ENCODE peak calls at places on chromosomes 5 and 9, in five cellular contexts. F, M, X, O and G are unnamed samples.

GRCh38 chr9:34899535-34900158 is 58.4 kb upstream of the PHF24 start:
- DNase-seq in F (peak; percentile 88), M (peak; percentile 88), X (peak; percentile 65), O (peak; percentile 11), G (peak; percentile 81)

GRCh38 chr5:17944046-17944445 is 309.8 kb downstream of the TAF11L14 start:
- DNase-seq in F (no peak), M (no peak), X (no peak), O (no peak), G (no peak)

GRCh38 chr5:79612667-79613190 is 488 bp downstream of the TENT2 start:
- DNase-seq in F (no peak), M (peak; percentile 62), X (no peak), O (no peak), G (no peak)

GRCh38 chr9:130997925-130998595 is 10.9 kb upstream of the LAMC3 start:
- DNase-seq in F (peak; percentile 78), M (peak; percentile 78), X (peak; percentile 42), O (no peak), G (peak; percentile 92)

GRCh38 chr5:118220491-118220890 is 767.9 kb downstream of the DTWD2 start:
- DNase-seq in F (no peak), M (no peak), X (no peak), O (peak; percentile 9), G (no peak)

GRCh38 chr5:170117736-170118135 is 12.0 kb downstream of the FOXI1 start:
- DNase-seq in F (no peak), M (no peak), X (no peak), O (no peak), G (no peak)

GRCh38 chr5:39517800-39518199 is 93.0 kb upstream of the DAB2 start:
- DNase-seq in F (no peak), M (no peak), X (peak; percentile 91), O (peak; percentile 86), G (no peak)

GRCh38 chr5:120367896-120368634 is 96.0 kb upstream of the PRR16 start:
- DNase-seq in F (no peak), M (no peak), X (no peak), O (no peak), G (no peak)

GRCh38 chr5:120464627-120465280 is 654 bp downstream of the PRR16 start:
- DNase-seq in F (peak; percentile 34), M (peak; percentile 24), X (peak; percentile 72), O (no peak), G (peak; percentile 29)

GRCh38 chr9:103242025-103242424 is 246.9 kb downstream of the CYLC2 start:
- DNase-seq in F (no peak), M (no peak), X (peak; percentile 1), O (no peak), G (no peak)

GRCh38 chr9:982660-983240 is 6.3 kb downstream of the DMRT3 start:
- DNase-seq in F (no peak), M (peak; percentile 59), X (no peak), O (no peak), G (no peak)

GRCh38 chr9:88747768-88748167 is 212.8 kb downstream of the NXNL2 start:
- DNase-seq in F (no peak), M (peak; percentile 86), X (peak; percentile 99), O (peak; percentile 84), G (no peak)

GRCh38 chr5:17132444-17133083 is 84.9 kb upstream of the BASP1 start:
- DNase-seq in F (peak; percentile 59), M (peak; percentile 41), X (peak; percentile 54), O (no peak), G (no peak)

GRCh38 chr9:28053378-28053777 is 480.1 kb upstream of the C9orf72 start:
- DNase-seq in F (no peak), M (no peak), X (no peak), O (no peak), G (no peak)

GRCh38 chr5:56167522-56167921 is 65.6 kb downstream of the ANKRD55 start:
- DNase-seq in F (no peak), M (no peak), X (peak; percentile 75), O (no peak), G (no peak)

GRCh38 chr9:126661521-126662251 is 48.0 kb downstream of the LMX1B start:
- DNase-seq in F (peak; percentile 59), M (no peak), X (peak; percentile 24), O (no peak), G (peak; percentile 75)

GRCh38 chr9:92140754-92141143 is 25.5 kb upstream of the SPTLC1 start:
- DNase-seq in F (no peak), M (no peak), X (no peak), O (no peak), G (no peak)

GRCh38 chr9:95481000-95481399 is 35.8 kb downstream of the PTCH1 start:
- DNase-seq in F (no peak), M (no peak), X (no peak), O (no peak), G (no peak)

GRCh38 chr5:42021923-42022322 is 96.8 kb downstream of the FBXO4 start:
- DNase-seq in F (no peak), M (no peak), X (peak; percentile 9), O (no peak), G (no peak)

GRCh38 chr9:14989811-14990210 is 79.6 kb upstream of the FREM1 start:
- DNase-seq in F (no peak), M (no peak), X (peak; percentile 55), O (no peak), G (no peak)

GRCh38 chr9:124128568-124128967 is 117.0 kb downstream of the LHX2 start:
- DNase-seq in F (no peak), M (no peak), X (no peak), O (peak; percentile 22), G (no peak)

GRCh38 chr9:87389936-87390335 is 107.7 kb upstream of the DAPK1 start:
- DNase-seq in F (no peak), M (no peak), X (peak; percentile 40), O (no peak), G (no peak)

GRCh38 chr9:104881991-104882555 is 45.9 kb downstream of the ABCA1 start:
- DNase-seq in F (no peak), M (no peak), X (no peak), O (no peak), G (no peak)

GRCh38 chr9:122991370-122991830 is 42.1 kb upstream of the GPR21 start:
- DNase-seq in F (no peak), M (peak; percentile 50), X (peak; percentile 94), O (peak; percentile 83), G (no peak)

GRCh38 chr5:124790895-124791732 is 44.7 kb upstream of the ZNF608 start:
- DNase-seq in F (peak; percentile 90), M (no peak), X (peak; percentile 22), O (no peak), G (peak; percentile 40)

GRCh38 chr9:36721846-36722588 is 149.3 kb downstream of the MELK start:
- DNase-seq in F (no peak), M (no peak), X (peak; percentile 20), O (no peak), G (no peak)

GRCh38 chr5:136242611-136243010 is 49.6 kb upstream of the SMIM32 start:
- DNase-seq in F (peak; percentile 93), M (no peak), X (no peak), O (no peak), G (no peak)

GRCh38 chr5:38426493-38426892 is 130.0 kb downstream of the LIFR start:
- DNase-seq in F (no peak), M (no peak), X (peak; percentile 71), O (no peak), G (no peak)

GRCh38 chr5:109989994-109990722 is 300.4 kb downstream of the MAN2A1 start:
- DNase-seq in F (no peak), M (no peak), X (no peak), O (no peak), G (no peak)

GRCh38 chr5:59450245-59450644 is 443.3 kb downstream of the PDE4D start:
- DNase-seq in F (no peak), M (peak; percentile 12), X (no peak), O (no peak), G (no peak)

GRCh38 chr5:74766348-74766886 is 500 bp downstream of the GFM2 start:
- DNase-seq in F (peak; percentile 55), M (peak; percentile 70), X (peak; percentile 55), O (no peak), G (no peak)

GRCh38 chr9:127876764-127877562 is 512 bp downstream of the AK1 start:
- DNase-seq in F (peak; percentile 18), M (no peak), X (no peak), O (no peak), G (no peak)

GRCh38 chr9:115008536-115008935 is 78.1 kb upstream of the TNFSF8 start:
- DNase-seq in F (peak; percentile 12), M (peak; percentile 54), X (peak; percentile 94), O (peak; percentile 52), G (peak; percentile 55)

GRCh38 chr5:67353500-67353931 is 156.9 kb upstream of the CD180 start:
- DNase-seq in F (no peak), M (no peak), X (peak; percentile 20), O (no peak), G (no peak)

GRCh38 chr9:97853844-97854695 is 1.0 kb downstream of the FOXE1 start:
- DNase-seq in F (peak; percentile 81), M (peak; percentile 73), X (peak; percentile 25), O (no peak), G (peak; percentile 87)